ENCODE peak calls at places on chromosomes 2 and 18, in ten cellular contexts. J is kidney; S is stimulated activated naive B cell treated with anti-CD40 and anti-IgM and Interleukin-4, amounts not matched to agents 10 μg/mL and 1 μg/mL and 100 μg/mL, for 72 hours; Q is mesendoderm; W is MCF 10A; B is hippocampal formation; F is activated CD8-positive, alpha-beta T cell treated with anti-CD3 and anti-CD28 coated beads for 36 hours; L is activated CD4-positive, alpha-beta T cell treated with anti-CD3 and anti-CD28 coated beads, Interleukin-2, amount 50 U/mL, for 48 hours; A is AG04450; O is HCT116. X is an unnamed sample.

GRCh38 chr2:101121174-101121573 is 30.0 kb downstream of the TBC1D8 start:
- DNase-seq in J (no peak), S (no peak), Q (no peak), W (peak; percentile 41), B (no peak), F (no peak), L (no peak), A (no peak), O (no peak), X (no peak)

GRCh38 chr2:219297766-219298456 is 11.3 kb downstream of the PTPRN start:
- DNase-seq in J (no peak), S (no peak), Q (no peak), W (no peak), B (no peak), F (no peak), L (no peak), A (no peak), O (no peak), X (no peak)

GRCh38 chr2:5985551-5986229 is 293.5 kb downstream of the SOX11 start:
- DNase-seq in J (no peak), S (no peak), Q (no peak), W (no peak), B (no peak), F (no peak), L (no peak), A (no peak), O (no peak), X (no peak)

GRCh38 chr2:153047220-153047619 is 328.8 kb downstream of the ARL6IP6 start:
- DNase-seq in J (no peak), S (no peak), Q (peak; percentile 37), W (no peak), B (no peak), F (no peak), L (no peak), A (no peak), O (no peak), X (no peak)

GRCh38 chr2:54555318-54555837 is 99.3 kb downstream of the SPTBN1 start:
- DNase-seq in J (no peak), S (no peak), Q (no peak), W (no peak), B (no peak), F (no peak), L (no peak), A (no peak), O (no peak), X (no peak)

GRCh38 chr2:186526281-186526680 is 40.2 kb downstream of the ZC3H15 start:
- DNase-seq in J (no peak), S (no peak), Q (no peak), W (no peak), B (no peak), F (no peak), L (no peak), A (no peak), O (no peak), X (peak; percentile 46)

GRCh38 chr2:64915510-64915900 is 73.7 kb upstream of the SLC1A4 start:
- DNase-seq in J (no peak), S (no peak), Q (no peak), W (no peak), B (no peak), F (no peak), L (no peak), A (no peak), O (no peak), X (no peak)

GRCh38 chr2:7411691-7412090 is 494.5 kb downstream of the RNF144A start:
- DNase-seq in J (no peak), S (no peak), Q (no peak), W (no peak), B (no peak), F (no peak), L (no peak), A (no peak), O (no peak), X (no peak)

GRCh38 chr2:177393381-177393780 is 808 bp downstream of the AGPS start:
- DNase-seq in J (no peak), S (no peak), Q (peak; percentile 21), W (peak; percentile 14), B (no peak), F (peak; percentile 23), L (peak; percentile 37), A (no peak), O (no peak), X (peak; percentile 22)

GRCh38 chr2:214069254-214069653 is 341.6 kb upstream of the VWC2L start:
- DNase-seq in J (no peak), S (no peak), Q (peak; percentile 88), W (peak; percentile 91), B (no peak), F (peak; percentile 4), L (no peak), A (peak; percentile 47), O (peak; percentile 83), X (peak; percentile 95)

GRCh38 chr2:31987454-31987853 is 23.4 kb downstream of the MEMO1 start:
- DNase-seq in J (no peak), S (no peak), Q (no peak), W (peak; percentile 67), B (no peak), F (no peak), L (no peak), A (no peak), O (no peak), X (peak; percentile 69)

GRCh38 chr2:96801464-96802280 is 14.4 kb upstream of the CNNM3 start:
- DNase-seq in J (peak; percentile 11), S (no peak), Q (no peak), W (no peak), B (no peak), F (no peak), L (no peak), A (no peak), O (no peak), X (no peak)

GRCh38 chr2:240142859-240143258 is 2.4 kb upstream of the OTOS start:
- DNase-seq in J (peak; percentile 58), S (no peak), Q (no peak), W (no peak), B (no peak), F (no peak), L (no peak), A (no peak), O (no peak), X (no peak)

GRCh38 chr2:148644885-148645134 is 259 bp downstream of the EPC2 start:
- DNase-seq in J (no peak), S (no peak), Q (no peak), W (no peak), B (peak; percentile 96), F (no peak), L (no peak), A (no peak), O (no peak), X (no peak)

GRCh38 chr2:136765736-136766323 is 485 bp downstream of the THSD7B start:
- DNase-seq in J (peak; percentile 49), S (no peak), Q (no peak), W (no peak), B (no peak), F (no peak), L (no peak), A (no peak), O (no peak), X (no peak)

GRCh38 chr2:219772103-219772502 is 144.7 kb downstream of the SLC4A3 start:
- DNase-seq in J (no peak), S (no peak), Q (no peak), W (no peak), B (no peak), F (no peak), L (no peak), A (no peak), O (no peak), X (no peak)

GRCh38 chr2:42328148-42328833 is 32.7 kb downstream of the COX7A2L start:
- DNase-seq in J (no peak), S (no peak), Q (no peak), W (peak; percentile 36), B (no peak), F (no peak), L (no peak), A (no peak), O (peak; percentile 7), X (peak; percentile 25)

GRCh38 chr2:206869824-206870495 is 69.4 kb upstream of the CPO start:
- DNase-seq in J (no peak), S (no peak), Q (no peak), W (peak; percentile 21), B (no peak), F (no peak), L (no peak), A (no peak), O (no peak), X (no peak)

GRCh38 chr2:237904806-237905599 is 45.6 kb downstream of the RAMP1 start:
- DNase-seq in J (no peak), S (peak; percentile 55), Q (no peak), W (no peak), B (peak; percentile 51), F (peak; percentile 73), L (peak; percentile 58), A (peak; percentile 60), O (no peak), X (peak; percentile 71)

GRCh38 chr2:166487082-166487654 is 6.9 kb downstream of the SCN7A start:
- DNase-seq in J (no peak), S (no peak), Q (no peak), W (no peak), B (no peak), F (no peak), L (no peak), A (no peak), O (no peak), X (no peak)

GRCh38 chr18:58670561-58671121 is 624 bp upstream of the MALT1 start:
- DNase-seq in J (no peak), S (no peak), Q (no peak), W (peak; percentile 33), B (peak; percentile 73), F (no peak), L (no peak), A (no peak), O (peak; percentile 35), X (peak; percentile 69)

X was measured in fibroblast of lung.